ENCODE peak calls at places on chromosomes 4 and X, in six cellular contexts. O, B, E, Y, R and I are unnamed samples.

GRCh38 chr4:24244663-24245519 is 339.5 kb downstream of the DHX15 start:
- DNase-seq in O (peak; percentile 12), B (no peak), E (peak; percentile 32), Y (peak; percentile 17), R (peak; percentile 62), I (no peak)

GRCh38 chrX:22037911-22038537 is 5.9 kb downstream of the PHEX start:
- DNase-seq in O (no peak), B (no peak), E (no peak), Y (no peak), R (peak; percentile 18), I (no peak)

GRCh38 chr4:87657525-87657924 is 7.4 kb downstream of the DMP1 start:
- DNase-seq in O (no peak), B (no peak), E (peak; percentile 40), Y (peak; percentile 47), R (no peak), I (no peak)

GRCh38 chr4:1193206-1194027 is 21.0 kb upstream of the SPON2 start:
- DNase-seq in O (no peak), B (peak; percentile 21), E (no peak), Y (no peak), R (no peak), I (no peak)

GRCh38 chrX:7987160-7987992 is 60.2 kb upstream of the PNPLA4 start:
- DNase-seq in O (no peak), B (no peak), E (peak; percentile 4), Y (peak; percentile 6), R (no peak), I (no peak)

GRCh38 chr4:660401-660800 is 13.7 kb downstream of the ATP5ME start:
- DNase-seq in O (no peak), B (peak; percentile 16), E (no peak), Y (no peak), R (no peak), I (no peak)

GRCh38 chr4:103046416-103047290 is 27.1 kb upstream of the SLC9B1 start:
- DNase-seq in O (peak; percentile 21), B (peak; percentile 41), E (peak; percentile 46), Y (peak; percentile 59), R (no peak), I (no peak)

GRCh38 chr4:83362492-83363329 is 28.1 kb upstream of the HPSE start:
- DNase-seq in O (no peak), B (no peak), E (peak; percentile 34), Y (peak; percentile 38), R (no peak), I (no peak)

GRCh38 chr4:2934077-2934812 is 29.0 kb downstream of the NOP14 start:
- DNase-seq in O (no peak), B (no peak), E (peak; percentile 24), Y (peak; percentile 51), R (no peak), I (no peak)

GRCh38 chrX:148380614-148381561 is 119.5 kb upstream of the AFF2 start:
- DNase-seq in O (no peak), B (no peak), E (no peak), Y (no peak), R (peak; percentile 44), I (no peak)

GRCh38 chr4:14348506-14348905 is 653.8 kb upstream of the CPEB2 start:
- DNase-seq in O (no peak), B (no peak), E (peak; percentile 4), Y (no peak), R (no peak), I (no peak)

GRCh38 chr4:123599061-123599919 is 202.7 kb downstream of the SPRY1 start:
- DNase-seq in O (no peak), B (no peak), E (peak; percentile 53), Y (peak; percentile 75), R (no peak), I (no peak)

GRCh38 chrX:117301086-117301485 is 815.5 kb downstream of the KLHL13 start:
- DNase-seq in O (no peak), B (no peak), E (no peak), Y (no peak), R (no peak), I (no peak)

DNA sequence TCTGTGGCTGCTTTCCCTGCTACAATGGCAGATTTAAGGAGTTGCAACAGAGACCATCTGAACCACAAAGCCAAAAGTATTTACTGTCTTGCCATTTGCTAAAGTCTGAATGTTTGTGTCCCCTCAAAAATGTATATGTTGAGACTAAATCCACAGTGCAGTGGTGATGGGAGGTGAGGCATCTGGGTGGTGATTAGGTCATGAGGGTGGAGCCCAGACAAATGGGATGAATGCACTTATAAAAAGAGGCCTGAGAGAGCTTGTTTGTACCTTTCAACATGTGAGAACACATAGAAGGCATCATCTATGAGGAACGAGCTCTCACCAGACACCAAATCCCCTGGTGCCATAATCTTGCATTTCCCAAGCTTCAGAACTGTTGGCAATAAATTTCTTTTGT is 137.3 kb downstream of the TMEM144 start:
- DNase-seq in O (no peak), B (no peak), E (no peak), Y (no peak), R (no peak), I (no peak)
- H3K14ac ChIP-seq in O (no peak overlapping the region), B (no peak overlapping the region), E (no peak overlapping the region), Y (no peak overlapping the region), R (no peak overlapping the region), I (no peak overlapping the region)

GRCh38 chr4:139526928-139527327 is 29.1 kb downstream of the SETD7 start:
- DNase-seq in O (no peak), B (no peak), E (no peak), Y (no peak), R (no peak), I (no peak)
- H3K14ac ChIP-seq in O (no peak overlapping the region), B (no peak overlapping the region), E (no peak overlapping the region), Y (no peak overlapping the region), R (no peak overlapping the region), I (no peak overlapping the region)

DNA sequence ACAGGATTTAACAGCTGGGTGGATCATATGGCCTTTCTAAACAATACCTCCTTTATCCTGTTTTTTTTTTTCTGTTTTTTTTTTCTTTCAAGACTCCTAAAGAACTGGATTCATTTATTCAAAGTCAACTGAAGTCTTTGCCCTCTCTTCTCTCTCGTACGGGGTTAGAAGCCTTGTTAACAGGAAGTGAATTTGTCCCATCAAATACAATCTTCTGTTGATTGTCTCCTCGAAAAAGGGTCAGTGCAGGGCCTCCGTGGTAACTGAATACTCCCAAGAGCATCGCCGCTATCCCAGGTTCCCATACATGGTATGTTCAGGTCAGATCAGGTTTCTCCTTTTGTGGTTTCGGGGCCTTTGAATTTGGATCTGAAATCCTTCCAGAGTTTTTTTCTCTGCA is 1.9 kb upstream of the TMEM128 start:
- DNase-seq in O (no peak), B (no peak), E (no peak), Y (no peak), R (no peak), I (no peak)
- H3K14ac ChIP-seq in O (no peak overlapping the region), B (no peak overlapping the region), E (no peak overlapping the region), Y (no peak overlapping the region), R (no peak overlapping the region), I (no peak overlapping the region)

DNA sequence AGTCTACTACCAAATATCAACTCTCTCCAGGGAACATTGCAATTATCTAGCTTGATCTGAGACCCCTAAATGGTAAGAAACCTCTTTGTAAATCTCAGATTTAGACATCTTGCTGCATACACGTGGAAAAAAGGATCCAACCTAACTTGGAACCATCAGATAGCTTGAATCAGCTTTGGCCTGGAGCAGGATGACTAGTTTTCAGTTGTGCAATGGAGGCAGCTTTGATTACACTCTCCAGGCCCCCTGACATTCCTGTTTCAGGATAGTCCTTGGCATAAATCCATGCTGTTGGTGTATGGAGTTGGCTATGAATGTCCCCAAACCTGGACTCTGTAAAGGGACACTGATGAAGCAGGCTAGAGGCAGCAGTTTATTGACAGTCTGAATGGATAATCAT is 1061.9 kb upstream of the TENM3 start:
- DNase-seq in O (no peak), B (no peak), E (no peak), Y (no peak), R (no peak), I (no peak)
- H3K14ac ChIP-seq in O (no peak overlapping the region), B (no peak overlapping the region), E (no peak overlapping the region), Y (no peak overlapping the region), R (no peak overlapping the region), I (no peak overlapping the region)

GRCh38 chr4:77449996-77450395 is 155.6 kb upstream of the CXCL13 start:
- DNase-seq in O (no peak), B (no peak), E (no peak), Y (no peak), R (no peak), I (no peak)

GRCh38 chr4:77451530-77451929 is 154.1 kb upstream of the CXCL13 start:
- DNase-seq in O (no peak), B (no peak), E (no peak), Y (no peak), R (no peak), I (no peak)

GRCh38 chr4:77454858-77455257 is 150.8 kb upstream of the CXCL13 start:
- DNase-seq in O (no peak), B (no peak), E (no peak), Y (no peak), R (no peak), I (no peak)

GRCh38 chr4:77449162-77449561 is 156.5 kb upstream of the CXCL13 start:
- DNase-seq in O (no peak), B (no peak), E (no peak), Y (no peak), R (no peak), I (no peak)

DNA sequence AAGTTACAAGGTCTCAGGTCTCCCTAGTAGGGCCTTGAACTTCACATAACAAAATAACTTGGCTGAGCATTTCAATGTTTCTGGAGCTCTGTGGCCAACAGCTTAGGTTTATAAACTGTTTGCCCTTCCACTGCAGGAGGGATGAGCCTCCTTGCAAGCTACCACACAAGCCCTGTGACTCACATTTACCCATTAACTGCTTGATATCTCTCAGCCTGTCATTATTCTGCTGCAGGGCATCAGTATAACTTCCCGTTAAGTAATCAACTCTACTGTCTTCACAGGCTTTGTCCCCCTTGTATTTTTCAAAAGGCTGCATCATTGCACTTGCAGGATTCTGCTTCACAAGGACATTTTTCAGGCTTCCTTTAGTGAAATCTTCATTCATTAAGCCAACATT is 151.7 kb upstream of the CXCL13 start:
- DNase-seq in O (no peak), B (no peak), E (no peak), Y (no peak), R (no peak), I (no peak)
- H3K14ac ChIP-seq in O (no peak overlapping the region), B (no peak overlapping the region), E (no peak overlapping the region), Y (no peak overlapping the region), R (no peak overlapping the region), I (no peak overlapping the region)

GRCh38 chr4:6288871-6289270 is 19.2 kb downstream of the WFS1 start:
- DNase-seq in O (no peak), B (no peak), E (no peak), Y (no peak), R (no peak), I (no peak)

GRCh38 chr4:6290769-6291547 is 21.3 kb downstream of the WFS1 start:
- DNase-seq in O (no peak), B (no peak), E (no peak), Y (no peak), R (no peak), I (no peak)

GRCh38 chr4:6290256-6290655 is 20.6 kb downstream of the WFS1 start:
- DNase-seq in O (no peak), B (no peak), E (no peak), Y (no peak), R (no peak), I (no peak)

GRCh38 chr4:6287017-6287788 is 17.6 kb downstream of the WFS1 start:
- DNase-seq in O (no peak), B (no peak), E (no peak), Y (no peak), R (no peak), I (no peak)

DNA sequence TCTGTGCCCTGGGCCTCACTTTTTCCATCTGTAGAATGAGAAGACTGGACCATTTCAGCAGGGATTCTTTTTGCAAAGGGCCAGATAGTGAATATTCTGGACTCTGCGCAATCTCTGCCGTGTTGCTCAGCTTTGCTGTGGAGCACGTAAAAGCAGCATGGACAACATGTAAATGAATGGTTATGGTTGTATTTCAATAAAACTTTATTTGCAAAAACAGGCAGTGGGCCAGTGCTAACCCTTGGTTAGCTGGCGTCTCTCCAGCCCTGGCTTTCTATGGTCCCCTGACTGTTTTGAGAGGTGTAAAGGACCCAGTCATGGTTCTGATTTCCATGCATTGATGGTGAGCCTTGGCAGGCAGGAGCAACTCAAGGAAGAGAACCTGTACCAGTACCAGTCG is 18.7 kb downstream of the WFS1 start:
- DNase-seq in O (no peak), B (no peak), E (no peak), Y (no peak), R (no peak), I (no peak)
- H3K14ac ChIP-seq in O (no peak overlapping the region), B (no peak overlapping the region), E (no peak overlapping the region), Y (no peak overlapping the region), R (no peak overlapping the region), I (no peak overlapping the region)